ENCODE peak calls at places on chromosomes 1 and 21, in nine cellular contexts. One of them, this sample, is unnamed.
A peak's percentile ranks its signal among the peaks of the same experiment; 100 is the strongest.

GRCh38 chr21:46442938-46443337 is 15.8 kb upstream of the DIP2A start:
- DNase-seq in pancreas: no peak
- DNase-seq in body of pancreas: no peak
- DNase-seq in mesenchymal stem cell: no peak
- DNase-seq in psoas muscle: peak; percentile 41
- DNase-seq in GM23248: no peak
- DNase-seq in thoracic aorta: no peak
- DNase-seq in neural progenitor cell: no peak
- DNase-seq in cardiac muscle cell: no peak
- DNase-seq in this sample: no peak

GRCh38 chr1:180424848-180425457 is 77.4 kb downstream of the ACBD6 start:
- DNase-seq in pancreas: no peak
- DNase-seq in body of pancreas: no peak
- DNase-seq in mesenchymal stem cell: peak; percentile 4
- DNase-seq in psoas muscle: no peak
- DNase-seq in GM23248: no peak
- DNase-seq in thoracic aorta: no peak
- DNase-seq in neural progenitor cell: peak; percentile 51
- DNase-seq in cardiac muscle cell: no peak
- DNase-seq in this sample: no peak

GRCh38 chr1:62038594-62039284 is 155.9 kb upstream of the L1TD1 start:
- DNase-seq in pancreas: no peak
- DNase-seq in body of pancreas: no peak
- DNase-seq in mesenchymal stem cell: no peak
- DNase-seq in psoas muscle: no peak
- DNase-seq in GM23248: no peak
- DNase-seq in thoracic aorta: no peak
- DNase-seq in neural progenitor cell: no peak
- DNase-seq in cardiac muscle cell: no peak
- DNase-seq in this sample: no peak

GRCh38 chr1:232384172-232384571 is 245.8 kb downstream of the SIPA1L2 start:
- DNase-seq in pancreas: no peak
- DNase-seq in body of pancreas: no peak
- DNase-seq in mesenchymal stem cell: peak; percentile 11
- DNase-seq in psoas muscle: no peak
- DNase-seq in GM23248: peak; percentile 29
- DNase-seq in thoracic aorta: no peak
- DNase-seq in neural progenitor cell: no peak
- DNase-seq in cardiac muscle cell: no peak
- DNase-seq in this sample: no peak

GRCh38 chr21:32888971-32889370 is 117.4 kb upstream of the PAXBP1 start:
- DNase-seq in pancreas: no peak
- DNase-seq in body of pancreas: no peak
- DNase-seq in mesenchymal stem cell: no peak
- DNase-seq in psoas muscle: no peak
- DNase-seq in GM23248: peak; percentile 32
- DNase-seq in thoracic aorta: no peak
- DNase-seq in neural progenitor cell: no peak
- DNase-seq in cardiac muscle cell: no peak
- DNase-seq in this sample: no peak

GRCh38 chr1:33641099-33641830 is 168.8 kb downstream of the ZSCAN20 start:
- DNase-seq in pancreas: no peak
- DNase-seq in body of pancreas: peak; percentile 19
- DNase-seq in mesenchymal stem cell: no peak
- DNase-seq in psoas muscle: no peak
- DNase-seq in GM23248: peak; percentile 81
- DNase-seq in thoracic aorta: no peak
- DNase-seq in neural progenitor cell: peak; percentile 51
- DNase-seq in cardiac muscle cell: peak; percentile 45
- DNase-seq in this sample: no peak

GRCh38 chr1:30645807-30646206 is 77.6 kb downstream of the MATN1 start:
- DNase-seq in pancreas: no peak
- DNase-seq in body of pancreas: no peak
- DNase-seq in mesenchymal stem cell: no peak
- DNase-seq in psoas muscle: no peak
- DNase-seq in GM23248: peak; percentile 88
- DNase-seq in thoracic aorta: no peak
- DNase-seq in neural progenitor cell: no peak
- DNase-seq in cardiac muscle cell: no peak
- DNase-seq in this sample: no peak

GRCh38 chr1:155562581-155563376 is at the start of gene ASH1L:
- DNase-seq in pancreas: peak; percentile 91
- DNase-seq in body of pancreas: peak; percentile 93
- DNase-seq in mesenchymal stem cell: peak; percentile 96
- DNase-seq in psoas muscle: peak; percentile 97
- DNase-seq in GM23248: peak; percentile 95
- DNase-seq in thoracic aorta: peak; percentile 82
- DNase-seq in neural progenitor cell: peak; percentile 96
- DNase-seq in cardiac muscle cell: peak; percentile 94
- DNase-seq in this sample: peak; percentile 97

GRCh38 chr1:78619446-78619802 is 824 bp upstream of the IFI44L start:
- DNase-seq in pancreas: no peak
- DNase-seq in body of pancreas: no peak
- DNase-seq in mesenchymal stem cell: peak; percentile 3
- DNase-seq in psoas muscle: no peak
- DNase-seq in GM23248: no peak
- DNase-seq in thoracic aorta: no peak
- DNase-seq in neural progenitor cell: no peak
- DNase-seq in cardiac muscle cell: no peak
- DNase-seq in this sample: no peak

GRCh38 chr1:36652011-36652410 is 169.3 kb upstream of the CSF3R start:
- DNase-seq in pancreas: no peak
- DNase-seq in body of pancreas: no peak
- DNase-seq in mesenchymal stem cell: no peak
- DNase-seq in psoas muscle: no peak
- DNase-seq in GM23248: no peak
- DNase-seq in thoracic aorta: no peak
- DNase-seq in neural progenitor cell: no peak
- DNase-seq in cardiac muscle cell: no peak
- DNase-seq in this sample: no peak
- H3K9me3 ChIP-seq in pancreas: no peaks in the 10 kb centered on the region
- H3K9me3 ChIP-seq in body of pancreas: no peaks in the 10 kb centered on the region
- H3K9me3 ChIP-seq in mesenchymal stem cell: no peaks in the 10 kb centered on the region
- H3K9me3 ChIP-seq in psoas muscle: no peaks in the 10 kb centered on the region
- H3K9me3 ChIP-seq in GM23248: no peaks in the 10 kb centered on the region
- H3K9me3 ChIP-seq in thoracic aorta: no peaks in the 10 kb centered on the region
- H3K9me3 ChIP-seq in neural progenitor cell: no peaks in the 10 kb centered on the region
- H3K9me3 ChIP-seq in cardiac muscle cell: no peaks in the 10 kb centered on the region
- H3K9me3 ChIP-seq in this sample: no peaks in the 10 kb centered on the region

GRCh38 chr1:42934111-42934510 is 24.6 kb downstream of the SLC2A1 start:
- DNase-seq in pancreas: no peak
- DNase-seq in body of pancreas: peak; percentile 3
- DNase-seq in mesenchymal stem cell: no peak
- DNase-seq in psoas muscle: no peak
- DNase-seq in GM23248: no peak
- DNase-seq in thoracic aorta: no peak
- DNase-seq in neural progenitor cell: no peak
- DNase-seq in cardiac muscle cell: no peak
- DNase-seq in this sample: no peak

GRCh38 chr1:42935971-42936308 is 22.7 kb downstream of the SLC2A1 start:
- DNase-seq in pancreas: no peak
- DNase-seq in body of pancreas: no peak
- DNase-seq in mesenchymal stem cell: no peak
- DNase-seq in psoas muscle: no peak
- DNase-seq in GM23248: no peak
- DNase-seq in thoracic aorta: no peak
- DNase-seq in neural progenitor cell: no peak
- DNase-seq in cardiac muscle cell: no peak
- DNase-seq in this sample: no peak

GRCh38 chr1:42934541-42935312 is 23.9 kb downstream of the SLC2A1 start:
- DNase-seq in pancreas: no peak
- DNase-seq in body of pancreas: peak; percentile 7
- DNase-seq in mesenchymal stem cell: no peak
- DNase-seq in psoas muscle: no peak
- DNase-seq in GM23248: no peak
- DNase-seq in thoracic aorta: no peak
- DNase-seq in neural progenitor cell: no peak
- DNase-seq in cardiac muscle cell: no peak
- DNase-seq in this sample: no peak

GRCh38 chr1:42936309-42937078 is 22.2 kb downstream of the SLC2A1 start:
- DNase-seq in pancreas: no peak
- DNase-seq in body of pancreas: peak; percentile 5
- DNase-seq in mesenchymal stem cell: peak; percentile 68
- DNase-seq in psoas muscle: peak; percentile 66
- DNase-seq in GM23248: peak; percentile 92
- DNase-seq in thoracic aorta: no peak
- DNase-seq in neural progenitor cell: no peak
- DNase-seq in cardiac muscle cell: no peak
- DNase-seq in this sample: no peak

GRCh38 chr1:42935313-42935624 is 23.4 kb downstream of the SLC2A1 start:
- DNase-seq in pancreas: no peak
- DNase-seq in body of pancreas: peak; percentile 5
- DNase-seq in mesenchymal stem cell: no peak
- DNase-seq in psoas muscle: no peak
- DNase-seq in GM23248: no peak
- DNase-seq in thoracic aorta: no peak
- DNase-seq in neural progenitor cell: no peak
- DNase-seq in cardiac muscle cell: no peak
- DNase-seq in this sample: no peak
- H3K27ac ChIP-seq in pancreas: no peak overlapping the region
- H3K27ac ChIP-seq in body of pancreas: no peak overlapping the region
- H3K27ac ChIP-seq in mesenchymal stem cell: no peak overlapping the region
- H3K27ac ChIP-seq in psoas muscle: no peak overlapping the region
- H3K27ac ChIP-seq in GM23248: no peak overlapping the region
- H3K27ac ChIP-seq in thoracic aorta: no peak overlapping the region
- H3K27ac ChIP-seq in neural progenitor cell: no peak overlapping the region
- H3K27ac ChIP-seq in cardiac muscle cell: peak overlapping the region; percentile 73
- H3K27ac ChIP-seq in this sample: no peak overlapping the region

GRCh38 chr1:3073520-3074296 is 4.7 kb downstream of the PRDM16 start:
- DNase-seq in pancreas: no peak
- DNase-seq in body of pancreas: peak; percentile 31
- DNase-seq in mesenchymal stem cell: no peak
- DNase-seq in psoas muscle: no peak
- DNase-seq in GM23248: no peak
- DNase-seq in thoracic aorta: no peak
- DNase-seq in neural progenitor cell: peak; percentile 62
- DNase-seq in cardiac muscle cell: peak; percentile 49
- DNase-seq in this sample: peak; percentile 30
- H3K4me3 ChIP-seq in pancreas: peak overlapping the region; percentile 23
- H3K4me3 ChIP-seq in body of pancreas: no peak overlapping the region
- H3K4me3 ChIP-seq in mesenchymal stem cell: no peak overlapping the region
- H3K4me3 ChIP-seq in psoas muscle: no peak overlapping the region
- H3K4me3 ChIP-seq in GM23248: no peak overlapping the region
- H3K4me3 ChIP-seq in thoracic aorta: peak overlapping the region; percentile 88
- H3K4me3 ChIP-seq in neural progenitor cell: peak overlapping the region; percentile 39
- H3K4me3 ChIP-seq in cardiac muscle cell: peak overlapping the region; percentile 82
- H3K4me3 ChIP-seq in this sample: no peak overlapping the region

GRCh38 chr1:85672031-85672430 is 36.2 kb downstream of the ZNHIT6 start:
- DNase-seq in pancreas: no peak
- DNase-seq in body of pancreas: no peak
- DNase-seq in mesenchymal stem cell: no peak
- DNase-seq in psoas muscle: no peak
- DNase-seq in GM23248: no peak
- DNase-seq in thoracic aorta: no peak
- DNase-seq in neural progenitor cell: no peak
- DNase-seq in cardiac muscle cell: no peak
- DNase-seq in this sample: no peak
- H3K9me3 ChIP-seq in pancreas: no peaks in the 10 kb centered on the region
- H3K9me3 ChIP-seq in body of pancreas: no peaks in the 10 kb centered on the region
- H3K9me3 ChIP-seq in mesenchymal stem cell: no peaks in the 10 kb centered on the region
- H3K9me3 ChIP-seq in psoas muscle: no peaks in the 10 kb centered on the region
- H3K9me3 ChIP-seq in GM23248: no peaks in the 10 kb centered on the region
- H3K9me3 ChIP-seq in thoracic aorta: no peaks in the 10 kb centered on the region
- H3K9me3 ChIP-seq in neural progenitor cell: no peaks in the 10 kb centered on the region
- H3K9me3 ChIP-seq in cardiac muscle cell: no peaks in the 10 kb centered on the region
- H3K9me3 ChIP-seq in this sample: no peaks in the 10 kb centered on the region

GRCh38 chr1:67171978-67172377 is 5.7 kb downstream of the IL23R start:
- DNase-seq in pancreas: no peak
- DNase-seq in body of pancreas: no peak
- DNase-seq in mesenchymal stem cell: no peak
- DNase-seq in psoas muscle: no peak
- DNase-seq in GM23248: no peak
- DNase-seq in thoracic aorta: no peak
- DNase-seq in neural progenitor cell: no peak
- DNase-seq in cardiac muscle cell: no peak
- DNase-seq in this sample: no peak

GRCh38 chr1:67169496-67169895 is 3.2 kb downstream of the IL23R start:
- DNase-seq in pancreas: no peak
- DNase-seq in body of pancreas: no peak
- DNase-seq in mesenchymal stem cell: no peak
- DNase-seq in psoas muscle: no peak
- DNase-seq in GM23248: no peak
- DNase-seq in thoracic aorta: no peak
- DNase-seq in neural progenitor cell: no peak
- DNase-seq in cardiac muscle cell: no peak
- DNase-seq in this sample: no peak

GRCh38 chr1:67170751-67171573 is 4.7 kb downstream of the IL23R start:
- DNase-seq in pancreas: no peak
- DNase-seq in body of pancreas: no peak
- DNase-seq in mesenchymal stem cell: no peak
- DNase-seq in psoas muscle: no peak
- DNase-seq in GM23248: no peak
- DNase-seq in thoracic aorta: no peak
- DNase-seq in neural progenitor cell: no peak
- DNase-seq in cardiac muscle cell: no peak
- DNase-seq in this sample: no peak

GRCh38 chr1:67169932-67170331 is 3.7 kb downstream of the IL23R start:
- DNase-seq in pancreas: no peak
- DNase-seq in body of pancreas: peak; percentile 27
- DNase-seq in mesenchymal stem cell: no peak
- DNase-seq in psoas muscle: no peak
- DNase-seq in GM23248: no peak
- DNase-seq in thoracic aorta: no peak
- DNase-seq in neural progenitor cell: no peak
- DNase-seq in cardiac muscle cell: no peak
- DNase-seq in this sample: no peak

DNA sequence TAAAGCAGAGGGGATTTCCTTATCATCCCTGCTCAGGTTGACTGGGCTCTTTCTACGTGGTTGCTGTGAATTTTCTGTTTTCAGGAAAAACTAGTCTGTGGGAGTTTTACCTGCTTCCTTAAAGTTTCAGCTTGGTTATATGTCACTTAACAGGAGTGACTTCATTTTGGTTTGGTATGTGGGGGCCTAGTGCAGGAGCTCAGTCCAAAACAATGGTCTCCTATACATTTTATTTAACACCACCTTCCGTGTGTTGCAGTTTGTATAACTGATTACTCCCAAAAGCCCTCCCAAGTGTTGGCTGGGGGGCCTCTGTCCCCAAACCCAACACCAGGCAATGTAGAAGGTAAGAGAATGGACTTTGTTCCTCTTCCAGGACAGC is 5.3 kb downstream of the IL23R start:
- DNase-seq in pancreas: no peak
- DNase-seq in body of pancreas: no peak
- DNase-seq in mesenchymal stem cell: no peak
- DNase-seq in psoas muscle: no peak
- DNase-seq in GM23248: no peak
- DNase-seq in thoracic aorta: no peak
- DNase-seq in neural progenitor cell: no peak
- DNase-seq in cardiac muscle cell: no peak
- DNase-seq in this sample: no peak
- H3K27ac ChIP-seq in pancreas: no peak overlapping the region
- H3K27ac ChIP-seq in body of pancreas: no peak overlapping the region
- H3K27ac ChIP-seq in mesenchymal stem cell: no peak overlapping the region
- H3K27ac ChIP-seq in psoas muscle: no peak overlapping the region
- H3K27ac ChIP-seq in GM23248: no peak overlapping the region
- H3K27ac ChIP-seq in thoracic aorta: no peak overlapping the region
- H3K27ac ChIP-seq in neural progenitor cell: no peak overlapping the region
- H3K27ac ChIP-seq in cardiac muscle cell: no peak overlapping the region
- H3K27ac ChIP-seq in this sample: no peak overlapping the region

GRCh38 chr1:160810486-160810885 is 14.5 kb downstream of the LY9 start:
- DNase-seq in pancreas: no peak
- DNase-seq in body of pancreas: no peak
- DNase-seq in mesenchymal stem cell: no peak
- DNase-seq in psoas muscle: no peak
- DNase-seq in GM23248: no peak
- DNase-seq in thoracic aorta: no peak
- DNase-seq in neural progenitor cell: no peak
- DNase-seq in cardiac muscle cell: no peak
- DNase-seq in this sample: no peak
- H3K4me3 ChIP-seq in pancreas: no peak overlapping the region
- H3K4me3 ChIP-seq in body of pancreas: no peak overlapping the region
- H3K4me3 ChIP-seq in mesenchymal stem cell: no peak overlapping the region
- H3K4me3 ChIP-seq in psoas muscle: no peak overlapping the region
- H3K4me3 ChIP-seq in GM23248: no peak overlapping the region
- H3K4me3 ChIP-seq in thoracic aorta: no peak overlapping the region
- H3K4me3 ChIP-seq in neural progenitor cell: no peak overlapping the region
- H3K4me3 ChIP-seq in cardiac muscle cell: no peak overlapping the region
- H3K4me3 ChIP-seq in this sample: no peak overlapping the region

This sample was measured in right cardiac atrium.